ENCODE peak calls at places on chromosomes 1 and 21, in seven cellular contexts. N is colonic mucosa, D is spleen, M is endodermal cell, R is psoas muscle, I is tibial artery, T is IMR-90. L is an unnamed sample.

GRCh38 chr1:214902636-214903320 is 179.8 kb upstream of the KCNK2 start:
- DNase-seq in N (no peak), D (no peak), M (no peak), R (no peak), I (no peak), T (peak; percentile 82), L (no peak)

GRCh38 chr1:8040586-8040985 is 14.5 kb upstream of the ERRFI1 start:
- DNase-seq in N (peak; percentile 92), D (no peak), M (no peak), R (peak; percentile 74), I (peak; percentile 94), T (peak; percentile 99), L (peak; percentile 78)

GRCh38 chr21:41726970-41727783 is 39.7 kb downstream of the RIPK4 start:
- DNase-seq in N (no peak), D (no peak), M (no peak), R (peak; percentile 88), I (peak; percentile 86), T (peak; percentile 42), L (peak; percentile 77)

GRCh38 chr1:67748630-67749029 is 63.6 kb downstream of the GADD45A start:
- DNase-seq in N (peak; percentile 35), D (no peak), M (no peak), R (no peak), I (no peak), T (peak; percentile 84), L (no peak)

GRCh38 chr21:36164427-36164784 is 7.8 kb downstream of the DOP1B start:
- DNase-seq in N (peak; percentile 73), D (no peak), M (no peak), R (no peak), I (no peak), T (no peak), L (no peak)

GRCh38 chr1:8025061-8025670 is 943 bp downstream of the ERRFI1 start:
- DNase-seq in N (no peak), D (no peak), M (no peak), R (no peak), I (no peak), T (no peak), L (no peak)

GRCh38 chr1:66380452-66381212 is 153.3 kb upstream of the SGIP1 start:
- DNase-seq in N (no peak), D (peak; percentile 81), M (no peak), R (no peak), I (no peak), T (no peak), L (no peak)

GRCh38 chr1:182442333-182442732 is 7.6 kb upstream of the RGSL1 start:
- DNase-seq in N (no peak), D (no peak), M (no peak), R (no peak), I (no peak), T (no peak), L (no peak)

GRCh38 chr1:245609354-245609753 is 454.6 kb downstream of the KIF26B start:
- DNase-seq in N (no peak), D (no peak), M (peak; percentile 43), R (no peak), I (no peak), T (no peak), L (no peak)

GRCh38 chr1:244219802-244220201 is 168.7 kb downstream of the ZBTB18 start:
- DNase-seq in N (no peak), D (no peak), M (no peak), R (no peak), I (no peak), T (no peak), L (no peak)
- H3K4me1 ChIP-seq in N (no peaks in the 10 kb centered on the region), D (no peaks in the 10 kb centered on the region), M (no peaks in the 10 kb centered on the region), R (peaks cover 4% of the 10 kb centered on the region), I (no peaks in the 10 kb centered on the region), T (peaks cover 2% of the 10 kb centered on the region), L (no peaks in the 10 kb centered on the region)

GRCh38 chr1:178752891-178753290 is 27.8 kb downstream of the RALGPS2 start:
- DNase-seq in N (no peak), D (no peak), M (no peak), R (no peak), I (no peak), T (no peak), L (no peak)
- H3K9me3 ChIP-seq in N (no peaks in the 10 kb centered on the region), D (peaks cover 46% of the 10 kb centered on the region), M (peaks cover 13% of the 10 kb centered on the region), R (peaks cover 5% of the 10 kb centered on the region), I (no peaks in the 10 kb centered on the region), T (peaks cover 9% of the 10 kb centered on the region), L (no peaks in the 10 kb centered on the region)

GRCh38 chr1:202957733-202958543 is at the start of gene ADIPOR1:
- DNase-seq in N (peak; percentile 95), D (peak; percentile 99), M (peak; percentile 98), R (peak; percentile 96), I (peak; percentile 88), T (peak; percentile 78), L (peak; percentile 91)

GRCh38 chr1:202961220-202961880 is 3.2 kb upstream of the ADIPOR1 start:
- DNase-seq in N (no peak), D (no peak), M (no peak), R (peak; percentile 64), I (no peak), T (no peak), L (no peak)

GRCh38 chr1:202954057-202954745 is 3.9 kb downstream of the ADIPOR1 start:
- DNase-seq in N (no peak), D (no peak), M (no peak), R (no peak), I (no peak), T (no peak), L (no peak)

GRCh38 chr1:202959276-202959620 is 1.1 kb upstream of the ADIPOR1 start:
- DNase-seq in N (no peak), D (no peak), M (no peak), R (no peak), I (no peak), T (peak; percentile 74), L (no peak)

DNA sequence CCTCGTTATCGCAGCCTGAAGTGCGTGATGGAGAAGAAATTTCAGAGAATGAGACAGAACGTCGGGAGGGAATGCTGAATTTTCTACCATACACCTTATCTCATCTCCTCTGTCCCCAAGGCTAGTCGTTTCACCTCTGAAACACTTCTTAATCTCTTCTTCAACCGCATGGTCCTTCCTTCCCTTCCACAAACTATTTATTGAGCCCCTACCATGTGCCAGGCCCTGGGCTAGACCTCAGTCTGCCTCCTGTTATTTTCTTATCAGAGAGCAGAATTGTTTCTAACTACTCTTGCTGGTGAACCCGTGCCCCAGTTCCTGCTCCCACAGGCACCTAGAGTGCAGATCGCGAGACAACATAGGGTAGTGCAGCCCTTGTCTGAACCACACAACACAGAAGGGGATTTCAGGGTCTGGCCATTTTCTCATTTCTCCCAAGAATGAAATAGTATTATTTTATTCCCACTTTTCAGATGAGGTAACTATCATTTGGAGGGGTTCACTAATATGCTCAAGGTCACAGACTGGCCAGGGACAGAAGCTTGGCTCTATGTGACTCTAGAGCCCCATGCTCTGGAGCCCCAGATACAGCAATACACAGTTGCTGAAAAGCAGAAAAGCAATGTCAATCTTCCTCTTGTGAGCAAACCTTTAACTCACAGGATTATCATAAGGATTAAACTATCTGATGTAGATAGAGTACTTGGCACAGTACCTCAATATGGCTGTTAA is 598 bp upstream of the ADIPOR1 start:
- DNase-seq in N (peak; percentile 30), D (no peak), M (no peak), R (no peak), I (no peak), T (no peak), L (no peak)
- H3K27ac ChIP-seq in N (peak overlapping the region; percentile 93), D (peak overlapping the region; percentile 98), M (no peak overlapping the region), R (peak overlapping the region; percentile 99), I (peak overlapping the region; percentile 95), T (peak overlapping the region; percentile 61), L (peak overlapping the region; percentile 94)

DNA sequence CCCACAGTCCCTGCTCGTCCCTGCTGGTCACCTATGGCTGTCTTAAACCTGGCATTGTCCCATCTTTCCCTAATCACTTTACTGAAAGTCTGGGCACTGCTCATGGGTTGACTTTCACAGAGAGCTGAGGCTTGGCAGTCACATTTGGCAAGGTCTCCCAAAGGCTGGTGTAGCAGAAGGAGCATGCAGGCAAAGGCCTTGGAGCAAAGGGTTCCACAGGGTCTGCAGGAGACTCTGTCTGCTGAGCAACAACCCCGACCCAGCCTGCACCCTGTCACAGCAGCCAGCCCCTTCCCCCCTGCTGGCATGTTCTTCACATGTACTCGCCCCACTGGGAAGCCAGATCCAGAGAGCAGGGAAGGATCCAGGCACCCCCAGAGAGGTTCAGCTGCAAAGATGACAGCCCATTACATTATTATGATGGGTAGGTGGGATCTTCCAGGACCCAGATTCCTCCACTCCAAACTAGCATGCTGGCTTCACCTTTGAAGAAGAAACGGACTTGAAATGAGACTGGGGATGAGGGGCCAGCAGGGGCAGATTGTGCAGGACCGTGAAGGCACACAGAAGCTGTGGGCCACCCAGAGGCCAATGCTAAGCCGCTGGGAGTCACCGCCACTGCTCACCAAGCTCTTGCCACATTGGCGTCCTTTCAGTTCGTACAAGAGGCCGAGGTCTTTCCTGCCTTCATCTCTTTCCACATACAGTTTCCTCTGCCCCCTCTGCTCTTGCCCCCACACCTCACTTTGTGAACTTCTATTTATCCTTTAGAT is 14.2 kb upstream of the TMEM125 start:
- DNase-seq in N (no peak), D (no peak), M (no peak), R (no peak), I (no peak), T (no peak), L (no peak)
- H3K4me1 ChIP-seq in N (no peaks in the 10 kb centered on the region), D (no peaks in the 10 kb centered on the region), M (no peaks in the 10 kb centered on the region), R (no peaks in the 10 kb centered on the region), I (no peaks in the 10 kb centered on the region), T (no peaks in the 10 kb centered on the region), L (peaks cover 6% of the 10 kb centered on the region)

DNA sequence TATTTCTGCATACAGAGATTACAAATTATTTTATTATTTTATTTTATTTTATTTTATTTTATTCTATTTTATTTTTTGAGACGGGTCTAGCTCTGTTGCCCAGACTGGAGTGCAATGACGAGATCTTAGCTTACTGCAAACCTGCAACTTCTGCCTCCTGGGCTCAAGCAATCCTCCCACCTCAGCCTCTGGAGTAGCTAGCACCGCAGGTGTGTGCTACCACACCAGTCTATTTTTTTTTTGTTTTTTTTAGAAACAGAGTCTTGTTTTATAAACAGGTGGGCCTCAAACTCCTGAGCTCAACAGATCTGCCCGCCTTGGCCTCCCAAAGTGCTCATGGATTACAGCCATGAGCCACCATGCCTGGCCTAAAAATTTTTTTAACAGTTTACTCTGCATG is 88.1 kb downstream of the PCP4 start:
- DNase-seq in N (no peak), D (no peak), M (no peak), R (no peak), I (no peak), T (no peak), L (no peak)
- H3K9me3 ChIP-seq in N (no peaks in the 10 kb centered on the region), D (peaks cover 13% of the 10 kb centered on the region), M (peaks cover 13% of the 10 kb centered on the region), R (no peaks in the 10 kb centered on the region), I (no peaks in the 10 kb centered on the region), T (peaks cover 29% of the 10 kb centered on the region), L (peaks cover 5% of the 10 kb centered on the region)

DNA sequence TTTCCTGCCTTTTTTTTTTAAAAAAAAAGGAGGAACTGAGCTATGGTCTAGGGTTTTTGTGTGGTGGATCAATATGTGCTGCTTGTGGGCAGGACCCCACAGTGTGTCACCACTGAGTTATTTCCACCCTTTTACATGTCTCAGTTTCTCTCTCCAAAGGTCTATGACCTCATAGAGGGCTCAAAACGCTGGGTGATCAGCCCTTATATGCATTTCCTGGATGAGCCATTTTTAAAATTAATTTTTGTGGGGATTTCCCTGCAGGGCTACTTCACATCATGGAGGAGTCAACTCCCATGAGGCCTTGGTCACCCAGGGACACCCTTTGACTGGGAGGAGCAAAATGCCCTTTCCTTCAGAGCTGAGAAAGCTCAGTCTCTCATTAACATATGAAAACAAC is 20.7 kb upstream of the HAO2 start:
- DNase-seq in N (no peak), D (no peak), M (no peak), R (no peak), I (no peak), T (no peak), L (no peak)
- H3K27ac ChIP-seq in N (no peak overlapping the region), D (no peak overlapping the region), M (no peak overlapping the region), R (no peak overlapping the region), I (no peak overlapping the region), T (no peak overlapping the region), L (no peak overlapping the region)

DNA sequence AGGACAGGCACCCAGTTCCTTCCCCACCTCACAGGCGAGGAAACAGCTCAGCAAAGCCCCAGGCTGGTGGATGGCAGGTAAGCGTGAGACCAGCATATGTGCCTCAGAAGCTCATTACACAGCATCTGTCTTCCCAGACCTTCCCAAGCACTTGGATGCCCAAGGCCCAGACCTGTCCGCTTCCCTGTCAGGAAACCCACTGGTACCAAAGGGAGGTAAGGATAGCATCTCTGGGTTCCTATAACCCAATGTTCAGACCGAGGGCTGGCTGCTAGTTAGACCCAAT is 3.3 kb downstream of the POFUT2 start:
- DNase-seq in N (no peak), D (peak; percentile 40), M (peak; percentile 17), R (peak; percentile 36), I (peak; percentile 3), T (no peak), L (no peak)
- H3K4me1 ChIP-seq in N (peaks cover 4% of the 10 kb centered on the region), D (peaks cover 34% of the 10 kb centered on the region), M (peaks cover 4% of the 10 kb centered on the region), R (peaks cover 14% of the 10 kb centered on the region), I (peaks cover 26% of the 10 kb centered on the region), T (peaks cover 6% of the 10 kb centered on the region), L (peaks cover 18% of the 10 kb centered on the region)

L was measured in heart right ventricle.